ENCODE peak calls at places on chromosomes 16 and 17, in seven cellular contexts. T, Q, B, E, A, C and P are unnamed samples.

GRCh38 chr16:69620564-69620963 is 54.8 kb downstream of the NFAT5 start:
- DNase-seq in T (no peak), C (no peak), B (no peak), E (no peak), Q (no peak), A (no peak), P (no peak)

GRCh38 chr16:17768257-17768656 is 297.5 kb upstream of the XYLT1 start:
- DNase-seq in C (no peak), T (no peak), Q (no peak), B (no peak), A (peak; percentile 79), E (no peak), P (no peak)

GRCh38 chr17:37458805-37459204 is 30.9 kb upstream of the DUSP14 start:
- DNase-seq in E (no peak), B (no peak), A (peak; percentile 90), C (no peak), Q (no peak), T (no peak), P (no peak)

GRCh38 chr16:88540346-88540977 is 29.7 kb upstream of the ZC3H18 start:
- DNase-seq in Q (no peak), A (no peak), B (no peak), T (no peak), C (no peak), E (no peak), P (no peak)

GRCh38 chr17:12136646-12137045 is 116.0 kb downstream of the MAP2K4 start:
- DNase-seq in B (no peak), C (no peak), A (no peak), E (no peak), T (no peak), Q (no peak), P (no peak)

GRCh38 chr17:42325026-42325425 is 36.7 kb downstream of the STAT5A start:
- DNase-seq in T (no peak), E (no peak), A (peak; percentile 80), B (no peak), Q (no peak), C (no peak), P (no peak)

GRCh38 chr17:32150358-32150757 is 8.1 kb downstream of the RHOT1 start:
- DNase-seq in B (no peak), Q (no peak), T (no peak), C (no peak), A (no peak), E (no peak), P (no peak)

GRCh38 chr17:82859431-82860403 is 19.9 kb upstream of the ZNF750 start:
- DNase-seq in Q (no peak), B (peak; percentile 24), A (no peak), C (peak; percentile 60), E (peak; percentile 71), T (peak; percentile 27), P (peak; percentile 68)

GRCh38 chr16:58451263-58451662 is 48.7 kb upstream of the NDRG4 start:
- DNase-seq in Q (peak; percentile 42), T (no peak), C (no peak), E (no peak), B (no peak), A (no peak), P (no peak)

GRCh38 chr16:25838724-25839186 is 147.0 kb downstream of the HS3ST4 start:
- DNase-seq in B (no peak), E (peak; percentile 43), Q (no peak), T (peak; percentile 69), C (peak; percentile 38), A (peak; percentile 11), P (peak; percentile 26)

GRCh38 chr17:11935734-11936406 is 61.4 kb downstream of the ZNF18 start:
- DNase-seq in C (peak; percentile 5), A (peak; percentile 16), Q (peak; percentile 24), B (no peak), T (peak; percentile 60), E (peak; percentile 24), P (peak; percentile 28)

GRCh38 chr17:72334205-72334604 is 213.4 kb downstream of the SOX9 start:
- DNase-seq in T (no peak), C (no peak), B (no peak), Q (no peak), A (peak; percentile 44), E (no peak), P (no peak)

GRCh38 chr16:2895813-2896212 is 12.8 kb downstream of the FLYWCH2 start:
- DNase-seq in T (peak; percentile 16), Q (no peak), A (no peak), C (no peak), B (no peak), E (no peak), P (no peak)

GRCh38 chr16:27347930-27348685 is 34.3 kb downstream of the IL4R start:
- DNase-seq in B (no peak), C (no peak), E (no peak), Q (no peak), T (no peak), A (no peak), P (no peak)

GRCh38 chr17:45333702-45334092 is 16.9 kb upstream of the MAP3K14 start:
- DNase-seq in C (no peak), A (no peak), Q (no peak), E (no peak), B (no peak), T (no peak), P (no peak)

GRCh38 chr17:63402808-63403207 is 43.3 kb downstream of the CYB561 start:
- DNase-seq in A (peak; percentile 27), E (no peak), B (no peak), Q (no peak), T (no peak), C (no peak), P (no peak)

GRCh38 chr16:19899605-19899955 is 14.9 kb upstream of the GPRC5B start:
- DNase-seq in B (no peak), A (no peak), T (no peak), Q (no peak), E (no peak), C (no peak), P (no peak)

GRCh38 chr17:76370261-76370993 is 14.0 kb upstream of the SPHK1 start:
- DNase-seq in A (peak; percentile 94), Q (peak; percentile 87), C (no peak), B (no peak), E (no peak), T (no peak), P (no peak)

GRCh38 chr17:34299918-34300600 is 14.5 kb downstream of the CCL11 start:
- DNase-seq in Q (no peak), T (no peak), A (no peak), E (no peak), C (no peak), B (no peak), P (no peak)

GRCh38 chr16:85321856-85322271 is 209.6 kb upstream of the CIBAR2 start:
- DNase-seq in T (no peak), C (no peak), B (no peak), E (no peak), A (peak; percentile 99), Q (peak; percentile 96), P (no peak)

GRCh38 chr17:49230636-49231562 is at the start of gene PHOSPHO1:
- DNase-seq in E (peak; percentile 88), T (peak; percentile 73), Q (peak; percentile 87), B (peak; percentile 64), C (peak; percentile 87), A (peak; percentile 59), P (peak; percentile 88)

GRCh38 chr16:81626181-81626674 is 152.9 kb upstream of the PLCG2 start:
- DNase-seq in C (no peak), A (no peak), E (no peak), B (no peak), Q (no peak), T (no peak), P (peak; percentile 26)

GRCh38 chr17:62188713-62189112 is 123.6 kb upstream of the MED13 start:
- DNase-seq in B (no peak), E (no peak), A (no peak), T (peak; percentile 62), C (no peak), Q (no peak), P (no peak)

GRCh38 chr17:40886090-40886489 is 1.0 kb upstream of the KRT20 start:
- DNase-seq in E (no peak), T (no peak), Q (no peak), B (no peak), A (no peak), C (no peak), P (no peak)

GRCh38 chr17:30291571-30292489 is at the start of gene BLMH:
- DNase-seq in E (peak; percentile 80), T (peak; percentile 34), A (peak; percentile 64), B (peak; percentile 70), Q (peak; percentile 86), C (peak; percentile 73), P (peak; percentile 87)

GRCh38 chr17:72122668-72123495 is 2.1 kb downstream of the SOX9 start:
- DNase-seq in Q (peak; percentile 29), E (no peak), B (no peak), C (no peak), A (no peak), T (peak; percentile 86), P (no peak)

GRCh38 chr16:60684002-60684401 is 1352.2 kb downstream of the CDH8 start:
- DNase-seq in B (no peak), E (no peak), A (no peak), Q (no peak), C (no peak), T (no peak), P (no peak)

GRCh38 chr16:28532940-28533647 is 5.7 kb downstream of the NUPR1 start:
- DNase-seq in C (no peak), A (no peak), T (peak; percentile 50), Q (no peak), B (no peak), E (no peak), P (no peak)

GRCh38 chr17:10836966-10837599 is 804 bp downstream of the PIRT start:
- DNase-seq in Q (no peak), C (no peak), B (no peak), A (no peak), E (no peak), T (no peak), P (no peak)

GRCh38 chr16:56119138-56119537 is 72.2 kb upstream of the GNAO1 start:
- DNase-seq in C (no peak), A (no peak), T (no peak), Q (no peak), E (no peak), B (no peak), P (no peak)

GRCh38 chr16:35492225-35492624 is 2032.8 kb downstream of the TP53TG3F start:
- DNase-seq in B (no peak), C (no peak), T (no peak), Q (no peak), E (no peak), A (no peak), P (no peak)